ENCODE peak calls at places on chromosomes 12 and 14, in five cellular contexts. D, V, Z, T and S are unnamed samples.

GRCh38 chr12:6341439-6342139 is at the start of gene TNFRSF1A:
- DNase-seq in T (no peak), D (peak; percentile 88), Z (peak; percentile 77), V (no peak), S (peak; percentile 84)

GRCh38 chr14:75655235-75655634 is 5.4 kb downstream of the ERG28 start:
- DNase-seq in V (no peak), T (no peak), D (no peak), Z (no peak), S (no peak)

GRCh38 chr12:130335517-130336392 is 1.9 kb upstream of the PIWIL1 start:
- DNase-seq in T (no peak), V (peak; percentile 8), D (peak; percentile 40), Z (peak; percentile 59), S (peak; percentile 68)

GRCh38 chr14:61562321-61563161 is 132.8 kb upstream of the HIF1A start:
- DNase-seq in Z (no peak), D (peak; percentile 100), V (no peak), T (no peak), S (peak; percentile 92)

GRCh38 chr12:108551556-108551955 is 9.4 kb downstream of the SART3 start:
- DNase-seq in V (no peak), T (no peak), D (peak; percentile 80), Z (no peak), S (peak; percentile 7)

GRCh38 chr14:104561661-104562495 is 17.7 kb upstream of the C14orf180 start:
- DNase-seq in V (no peak), T (no peak), D (no peak), Z (peak; percentile 40), S (no peak)

GRCh38 chr14:24072436-24072835 is 1.1 kb downstream of the CPNE6 start:
- DNase-seq in Z (no peak), T (no peak), D (no peak), V (no peak), S (no peak)

GRCh38 chr12:18421840-18422239 is 160.5 kb downstream of the PIK3C2G start:
- DNase-seq in Z (no peak), T (no peak), D (peak; percentile 45), V (no peak), S (no peak)

GRCh38 chr14:102805454-102805891 is 28.2 kb downstream of the TRAF3 start:
- DNase-seq in T (no peak), V (no peak), D (peak; percentile 67), Z (no peak), S (peak; percentile 84)

GRCh38 chr12:65565601-65566560 is 258.4 kb upstream of the HMGA2 start:
- DNase-seq in Z (no peak), V (no peak), T (no peak), D (peak; percentile 98), S (no peak)

GRCh38 chr12:108511633-108512540 is 3.2 kb upstream of the FICD start:
- DNase-seq in T (no peak), V (peak; percentile 20), Z (peak; percentile 80), D (peak; percentile 70), S (peak; percentile 63)

GRCh38 chr12:50097952-50098351 is 5.9 kb upstream of the GPD1 start:
- DNase-seq in Z (no peak), D (no peak), V (no peak), T (no peak), S (no peak)

GRCh38 chr14:51458563-51458955 is 193.2 kb upstream of the FRMD6 start:
- DNase-seq in Z (no peak), V (no peak), D (peak; percentile 81), T (no peak), S (no peak)

GRCh38 chr14:69980457-69981414 is 101.5 kb downstream of the SMOC1 start:
- DNase-seq in T (no peak), Z (no peak), D (no peak), V (no peak), S (peak; percentile 98)

GRCh38 chr14:70100071-70100470 is 88.7 kb downstream of the SLC8A3 start:
- DNase-seq in D (no peak), Z (no peak), V (no peak), T (no peak), S (no peak)

GRCh38 chr12:77766224-77766623 is 64.5 kb upstream of the NAV3 start:
- DNase-seq in D (no peak), Z (no peak), V (no peak), T (no peak), S (no peak)

GRCh38 chr12:127383281-127383680 is 883.7 kb upstream of the TMEM132C start:
- DNase-seq in D (peak; percentile 14), V (no peak), Z (no peak), T (no peak), S (peak; percentile 89)

GRCh38 chr12:39586811-39587210 is 32.8 kb downstream of the ABCD2 start:
- DNase-seq in Z (no peak), T (no peak), D (no peak), V (no peak), S (no peak)

GRCh38 chr14:103629503-103630121 is 601 bp downstream of the KLC1 start:
- DNase-seq in D (peak; percentile 47), V (no peak), T (peak; percentile 82), Z (peak; percentile 72), S (peak; percentile 20)

GRCh38 chr12:23209793-23210192 is 584.8 kb downstream of the ETNK1 start:
- DNase-seq in D (no peak), Z (no peak), V (no peak), T (no peak), S (no peak)

GRCh38 chr14:71686677-71687076 is 245.6 kb upstream of the RGS6 start:
- DNase-seq in Z (no peak), D (peak; percentile 54), V (no peak), T (no peak), S (no peak)

GRCh38 chr12:14442221-14442881 is 76.9 kb downstream of the ATF7IP start:
- DNase-seq in D (no peak), V (no peak), T (no peak), Z (no peak), S (no peak)

GRCh38 chr12:110176745-110177144 is 52.6 kb downstream of the IFT81 start:
- DNase-seq in T (no peak), Z (no peak), V (no peak), D (peak; percentile 69), S (no peak)

GRCh38 chr12:124677552-124678356 is 110.3 kb upstream of the NCOR2 start:
- DNase-seq in T (no peak), Z (no peak), V (no peak), D (no peak), S (no peak)

GRCh38 chr12:38282886-38283285 is 33.7 kb upstream of the ALG10B start:
- DNase-seq in T (no peak), D (no peak), V (no peak), Z (no peak), S (peak; percentile 7)

GRCh38 chr12:12714276-12715001 is 2.7 kb upstream of the CDKN1B start:
- DNase-seq in Z (peak; percentile 66), T (no peak), V (no peak), D (peak; percentile 62), S (peak; percentile 79)